ENCODE peak calls at places on chromosomes 3 and 15, in nine cellular contexts. R is activated T-helper 1 cell treated with Interleukin-2 at 50 U/mL for 16 hours; L is naive B cell; U is stimulated activated CD4-positive, alpha-beta T cell treated with anti-CD3 and anti-CD28 coated beads, Interleukin-1b, Interleukin-23, amount 100 ng/mL, for 48 hours; K is AG09319; I is CD8-positive, alpha-beta memory T cell; D is Daoy; A is HTR-8/SVneo; H is activated naive CD8-positive, alpha-beta T cell treated with anti-CD3 and anti-CD28 coated beads, Interleukin-2, amount 10 ng/mL, durations not matched to agents 7 days and 5 days. F is an unnamed sample.

GRCh38 chr3:171867976-171868375 is 24.8 kb downstream of the TMEM212 start:
- DNase-seq in H (no peak), U (no peak), I (no peak), L (no peak), A (no peak), K (no peak), D (no peak), R (no peak), F (no peak)

GRCh38 chr15:99090011-99090699 is 14.7 kb upstream of the SYNM start:
- DNase-seq in A (no peak), L (peak), I (no peak), D (no peak), H (no peak), K (no peak), R (no peak), U (no peak), F (no peak)

GRCh38 chr3:195236076-195236798 is 34.7 kb downstream of the XXYLT1 start:
- DNase-seq in I (no peak), R (no peak), K (no peak), L (no peak), D (no peak), U (no peak), H (no peak), A (no peak), F (no peak)

GRCh38 chr3:189701934-189702693 is 70.9 kb downstream of the TP63 start:
- DNase-seq in R (no peak), H (no peak), U (no peak), D (no peak), A (no peak), K (no peak), I (no peak), L (no peak), F (no peak)

GRCh38 chr15:34987982-34988873 is at the start of gene ZNF770:
- DNase-seq in D (peak), K (peak), R (peak), U (peak), A (peak), L (peak), I (peak), H (peak), F (peak)

GRCh38 chr3:74360406-74360805 is 254.1 kb downstream of the CNTN3 start:
- DNase-seq in R (no peak), D (no peak), U (no peak), L (no peak), I (no peak), H (no peak), K (no peak), A (no peak), F (no peak)

GRCh38 chr15:68113273-68113672 is 59.2 kb downstream of the PIAS1 start:
- DNase-seq in R (no peak), K (no peak), A (no peak), D (no peak), H (no peak), L (no peak), U (no peak), I (no peak), F (no peak)

GRCh38 chr3:38165722-38166387 is 518 bp downstream of the OXSR1 start:
- DNase-seq in H (no peak), K (no peak), L (no peak), A (no peak), D (peak), I (no peak), U (no peak), R (no peak), F (peak)

GRCh38 chr3:15475161-15475560 is 46.3 kb downstream of the COLQ start:
- DNase-seq in H (no peak), K (no peak), A (no peak), D (no peak), I (no peak), U (no peak), R (no peak), L (no peak), F (no peak)

GRCh38 chr15:95799286-95800187 is 531.0 kb upstream of the NR2F2 start:
- DNase-seq in A (peak), D (peak), U (no peak), K (peak), H (no peak), R (no peak), L (no peak), I (no peak), F (peak)

GRCh38 chr3:10848261-10848660 is 32.2 kb downstream of the SLC6A11 start:
- DNase-seq in A (no peak), L (no peak), U (peak), H (no peak), D (peak), R (no peak), I (no peak), K (no peak), F (no peak)

GRCh38 chr3:24199775-24200247 is 254.7 kb downstream of the NR1D2 start:
- DNase-seq in D (peak), K (peak), L (no peak), I (no peak), U (no peak), H (no peak), A (peak), R (no peak), F (no peak)

GRCh38 chr15:70275461-70276138 is 177.9 kb upstream of the TLE3 start:
- DNase-seq in I (no peak), D (no peak), L (no peak), U (no peak), K (no peak), H (peak), A (no peak), R (no peak), F (no peak)

GRCh38 chr3:192830279-192831110 is 87.2 kb downstream of the MB21D2 start:
- DNase-seq in U (no peak), I (no peak), H (no peak), L (no peak), A (no peak), R (no peak), K (no peak), D (no peak), F (no peak)

GRCh38 chr3:48685603-48686511 is at the start of gene NCKIPSD:
- DNase-seq in A (peak), K (peak), U (peak), R (peak), H (peak), D (peak), I (peak), L (peak), F (peak)